ENCODE peak calls at places on chromosomes 4 and X, in seven cellular contexts. S, D, I, W, M, T and U are unnamed samples.

GRCh38 chrX:119784747-119785446 is 6.5 kb downstream of the RPL39 start:
- DNase-seq in S (peak; percentile 51), D (no peak), I (no peak), W (peak; percentile 23), M (peak; percentile 11), T (no peak), U (no peak)

GRCh38 chr4:151540728-151541437 is 131.9 kb downstream of the FHIP1A start:
- DNase-seq in S (peak; percentile 86), D (no peak), I (no peak), W (peak; percentile 76), M (no peak), T (no peak), U (peak; percentile 88)

GRCh38 chrX:151773434-151773833 is 38.9 kb downstream of the CNGA2 start:
- DNase-seq in S (no peak), D (no peak), I (no peak), W (no peak), M (no peak), T (no peak), U (no peak)

GRCh38 chr4:166816901-166817300 is 417.4 kb downstream of the SPOCK3 start:
- DNase-seq in S (peak; percentile 2), D (peak; percentile 16), I (no peak), W (no peak), M (peak; percentile 49), T (no peak), U (peak; percentile 5)

GRCh38 chr4:42627887-42628646 is 28.8 kb downstream of the ATP8A1 start:
- DNase-seq in S (peak; percentile 0), D (peak; percentile 65), I (peak; percentile 81), W (no peak), M (peak; percentile 88), T (peak; percentile 67), U (no peak)

GRCh38 chr4:36177946-36178345 is 66.4 kb downstream of the ARAP2 start:
- DNase-seq in S (no peak), D (no peak), I (no peak), W (no peak), M (no peak), T (no peak), U (no peak)

GRCh38 chr4:126938023-126938422 is 694.7 kb upstream of the INTU start:
- DNase-seq in S (no peak), D (no peak), I (no peak), W (no peak), M (no peak), T (no peak), U (no peak)

GRCh38 chr4:154471924-154472323 is 19.7 kb downstream of the DCHS2 start:
- DNase-seq in S (no peak), D (no peak), I (no peak), W (no peak), M (no peak), T (peak; percentile 70), U (peak; percentile 30)

GRCh38 chr4:176584031-176584430 is 208.7 kb downstream of the VEGFC start:
- DNase-seq in S (no peak), D (no peak), I (no peak), W (no peak), M (no peak), T (no peak), U (no peak)

GRCh38 chr4:92254767-92255442 is 48.9 kb upstream of the GRID2 start:
- DNase-seq in S (no peak), D (no peak), I (peak; percentile 37), W (no peak), M (no peak), T (no peak), U (no peak)

GRCh38 chrX:24079405-24079804 is 24.6 kb downstream of the EIF2S3 start:
- DNase-seq in S (no peak), D (no peak), I (no peak), W (no peak), M (no peak), T (no peak), U (no peak)
- TF ChIP-seq POLR2A in S (no peak), D (no peak), I (no peak), W (no peak), M (no peak), T (no peak), U (no peak)

DNA sequence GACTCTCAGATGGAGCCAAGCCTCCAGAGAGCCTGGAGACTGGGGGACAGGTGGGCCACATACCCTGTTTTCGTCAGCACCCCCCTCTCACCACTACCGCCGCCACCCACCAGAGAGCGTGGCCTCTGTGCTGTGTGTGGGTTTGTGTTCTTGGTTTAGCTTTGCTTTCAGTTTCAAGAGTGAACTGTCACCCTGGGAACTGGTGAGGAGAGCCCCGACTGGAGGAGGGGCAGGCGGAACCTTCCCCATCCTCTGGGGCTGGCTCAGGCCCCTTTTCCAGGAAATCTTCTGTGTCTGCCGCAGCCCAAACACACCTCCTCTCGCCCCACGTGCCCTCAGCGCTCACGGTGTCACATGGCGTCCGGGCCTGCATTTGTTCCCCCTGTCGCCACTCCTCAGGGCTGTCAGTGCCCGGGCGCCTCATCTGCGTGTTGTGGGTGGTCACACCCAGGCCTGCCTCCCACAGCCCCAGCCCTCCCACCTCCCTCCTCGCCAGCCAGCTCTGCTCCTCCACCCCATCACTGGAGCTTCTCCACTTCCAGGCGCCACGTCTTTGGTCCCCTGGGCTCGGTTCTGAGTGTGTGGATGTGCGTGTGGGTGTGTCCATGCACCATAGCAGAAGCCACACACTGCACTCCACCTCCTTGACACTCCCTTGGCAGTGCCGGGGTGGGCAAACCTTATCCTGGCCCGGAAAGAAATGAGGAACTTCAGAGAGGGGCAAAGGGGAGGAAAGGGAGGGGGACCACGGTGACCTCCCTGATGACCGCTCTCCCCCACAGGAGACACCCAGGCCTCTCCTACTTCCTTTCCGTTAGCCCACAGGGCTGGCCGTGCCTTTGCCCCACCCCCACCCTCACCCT is 27.8 kb downstream of the ELF4 start:
- DNase-seq in S (no peak), D (peak; percentile 50), I (peak; percentile 64), W (no peak), M (peak; percentile 33), T (peak; percentile 72), U (no peak)
- TF ChIP-seq CTCF in S (no peak), D (no peak), I (peak; percentile 38), W (no peak), M (no peak), T (no peak), U (no peak)

DNA sequence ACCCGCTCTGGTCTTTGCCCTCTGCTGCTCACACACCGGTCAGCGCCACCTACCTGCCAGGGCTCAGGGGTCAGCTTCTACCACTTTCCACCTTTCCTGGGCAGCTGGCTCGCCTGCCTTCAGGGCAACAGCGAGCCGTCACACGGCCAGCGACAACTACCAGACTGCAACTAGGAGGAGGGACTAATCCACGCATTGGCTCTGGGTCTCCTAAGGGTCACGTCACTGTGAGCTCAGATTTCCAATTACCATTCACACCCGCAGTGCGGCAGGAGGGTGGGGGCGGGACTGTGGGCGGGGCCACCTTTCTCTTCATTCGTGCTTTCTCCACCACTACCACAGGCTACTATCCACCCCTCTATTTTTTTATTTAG is at the start of gene BEX5:
- DNase-seq in S (no peak), D (peak; percentile 67), I (no peak), W (peak; percentile 51), M (peak; percentile 88), T (peak; percentile 78), U (peak; percentile 54)
- TF ChIP-seq POLR2A in S (no peak), D (peak; percentile 55), I (no peak), W (no peak), M (peak; percentile 92), T (no peak), U (peak; percentile 67)

GRCh38 chr4:7764466-7764865 is 175.2 kb downstream of the AFAP1 start:
- DNase-seq in S (no peak), D (no peak), I (no peak), W (no peak), M (no peak), T (no peak), U (no peak)
- TF ChIP-seq CTCF in S (no peak), D (no peak), I (no peak), W (no peak), M (no peak), T (no peak), U (no peak)

DNA sequence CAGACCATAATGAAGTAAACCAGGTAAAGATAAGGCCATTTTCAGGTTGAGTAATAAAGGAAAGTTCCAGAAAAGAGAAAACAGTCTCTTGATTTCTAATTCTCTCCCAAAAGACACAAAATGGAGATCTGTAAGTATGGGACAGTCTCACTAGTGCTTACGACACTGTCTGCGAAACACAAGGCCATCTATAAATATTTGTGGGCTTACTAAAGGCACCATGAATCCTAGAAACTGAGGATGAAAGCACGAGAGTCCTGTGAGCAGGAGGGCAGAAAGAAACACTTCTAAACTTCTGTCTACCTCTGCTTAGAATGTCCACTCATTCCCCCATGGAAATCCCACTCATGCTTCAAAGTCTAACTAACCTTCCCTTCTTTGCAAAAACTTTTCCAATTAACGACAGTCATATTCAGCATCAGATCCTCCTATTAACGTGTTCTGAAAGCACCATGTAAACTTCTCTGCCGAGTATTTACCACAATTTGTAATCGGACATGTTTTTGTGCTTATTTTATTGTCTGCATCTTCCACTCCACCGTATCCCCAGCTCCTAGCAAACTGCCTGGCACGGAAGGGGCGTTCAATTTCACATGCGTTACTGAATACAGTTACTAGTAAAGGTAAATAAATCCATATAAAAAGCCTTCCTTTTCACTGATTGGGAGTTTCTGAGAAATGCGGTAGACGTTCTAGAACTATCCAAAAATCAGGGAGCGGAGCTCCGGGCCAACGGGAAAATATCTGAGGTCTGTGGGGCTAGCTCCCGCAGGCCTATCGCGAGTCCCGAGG is 672 bp downstream of the PSMD10 start:
- DNase-seq in S (peak; percentile 25), D (no peak), I (no peak), W (peak; percentile 39), M (no peak), T (no peak), U (no peak)
- TF ChIP-seq POLR2A in S (no peak), D (no peak), I (no peak), W (peak; percentile 68), M (no peak), T (no peak), U (no peak)

GRCh38 chr4:188374870-188375269 is 235.6 kb downstream of the TRIML1 start:
- DNase-seq in S (no peak), D (no peak), I (no peak), W (no peak), M (no peak), T (no peak), U (no peak)
- TF ChIP-seq CTCF in S (no peak), D (no peak), I (no peak), W (no peak), M (no peak), T (no peak), U (no peak)

DNA sequence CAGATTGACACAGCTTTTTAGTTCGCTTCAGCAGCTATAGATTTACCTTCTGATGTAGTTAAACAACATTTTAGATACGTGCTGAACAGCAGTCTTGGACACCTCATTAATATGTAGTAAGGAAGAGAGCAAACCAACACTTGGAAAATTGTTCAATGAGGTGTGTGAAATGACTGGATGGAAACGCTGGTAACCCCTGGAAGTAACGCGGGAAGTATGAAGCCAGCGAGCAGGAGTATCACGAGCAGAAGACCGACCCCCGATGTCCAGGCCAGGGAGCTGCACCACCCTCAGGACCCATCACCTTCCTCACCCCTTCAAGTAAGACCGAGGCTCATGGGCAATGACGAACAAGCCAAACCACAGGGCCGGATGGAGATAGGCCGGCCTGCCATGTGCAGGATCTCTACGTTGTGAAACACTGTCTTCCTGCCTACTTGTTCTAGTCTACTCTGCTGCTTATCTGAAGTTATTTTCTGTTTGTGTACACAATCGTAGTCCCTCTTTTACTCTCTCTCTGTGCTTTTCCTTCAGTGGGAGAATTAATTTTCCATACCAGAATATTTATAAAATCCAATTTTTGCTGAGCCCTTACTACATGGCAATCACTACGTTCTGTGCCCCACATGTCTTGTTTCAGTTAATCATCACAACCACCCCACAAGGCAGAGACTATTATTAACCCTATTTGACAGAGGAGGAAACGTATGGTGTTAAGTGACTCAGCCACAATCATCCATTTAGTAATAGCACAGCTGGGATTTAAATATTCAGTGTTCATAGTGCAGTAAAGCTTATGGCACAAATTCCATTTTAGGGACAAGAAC is 221.7 kb downstream of the APBB2 start:
- DNase-seq in S (peak; percentile 34), D (peak; percentile 41), I (no peak), W (peak; percentile 82), M (peak; percentile 11), T (no peak), U (no peak)
- TF ChIP-seq POLR2A in S (no peak), D (no peak), I (no peak), W (no peak), M (no peak), T (no peak), U (no peak)